ENCODE peak calls at places on chromosomes 13 and 19, in five cellular contexts. One of them, this sample, is unnamed.

GRCh38 chr13:20191311-20191901 is 1.3 kb downstream of the GJB2 start:
- DNase-seq in colonic mucosa: peak; percentile 86
- DNase-seq in uterus: no peak
- DNase-seq in fibroblast of mammary gland: peak; percentile 83
- DNase-seq in BJ: no peak
- DNase-seq in this sample: no peak

GRCh38 chr13:100423375-100423774 is 165.2 kb downstream of the GGACT start:
- DNase-seq in colonic mucosa: no peak
- DNase-seq in fibroblast of mammary gland: peak; percentile 46
- DNase-seq in uterus: no peak
- DNase-seq in BJ: no peak
- DNase-seq in this sample: no peak

GRCh38 chr19:9721861-9722260 is 46.7 kb downstream of the ZNF846 start:
- DNase-seq in fibroblast of mammary gland: no peak
- DNase-seq in colonic mucosa: no peak
- DNase-seq in uterus: no peak
- DNase-seq in BJ: no peak
- DNase-seq in this sample: no peak

GRCh38 chr19:22532388-22533310 is 101.5 kb upstream of the ZNF492 start:
- DNase-seq in BJ: no peak
- DNase-seq in fibroblast of mammary gland: no peak
- DNase-seq in colonic mucosa: peak; percentile 32
- DNase-seq in uterus: peak; percentile 96
- DNase-seq in this sample: no peak

GRCh38 chr19:38729653-38730469 is 14.4 kb downstream of the CAPN12 start:
- DNase-seq in uterus: peak; percentile 57
- DNase-seq in fibroblast of mammary gland: peak; percentile 45
- DNase-seq in BJ: no peak
- DNase-seq in colonic mucosa: peak; percentile 77
- DNase-seq in this sample: peak; percentile 87

GRCh38 chr13:111283991-111284390 is 36.5 kb upstream of the TEX29 start:
- DNase-seq in colonic mucosa: no peak
- DNase-seq in uterus: no peak
- DNase-seq in fibroblast of mammary gland: no peak
- DNase-seq in BJ: no peak
- DNase-seq in this sample: no peak

GRCh38 chr13:57932071-57932470 is 300.5 kb downstream of the PCDH17 start:
- DNase-seq in fibroblast of mammary gland: no peak
- DNase-seq in uterus: no peak
- DNase-seq in BJ: no peak
- DNase-seq in colonic mucosa: no peak
- DNase-seq in this sample: no peak

GRCh38 chr13:102400619-102401125 is 1.2 kb downstream of the FGF14 start:
- DNase-seq in uterus: peak; percentile 17
- DNase-seq in fibroblast of mammary gland: peak; percentile 42
- DNase-seq in BJ: no peak
- DNase-seq in colonic mucosa: no peak
- DNase-seq in this sample: no peak

GRCh38 chr13:80037505-80037888 is 303.4 kb downstream of the SPRY2 start:
- DNase-seq in BJ: peak; percentile 62
- DNase-seq in fibroblast of mammary gland: peak; percentile 96
- DNase-seq in colonic mucosa: no peak
- DNase-seq in uterus: no peak
- DNase-seq in this sample: no peak

GRCh38 chr19:6611441-6611852 is 20.5 kb upstream of the CD70 start:
- DNase-seq in colonic mucosa: no peak
- DNase-seq in uterus: no peak
- DNase-seq in fibroblast of mammary gland: no peak
- DNase-seq in BJ: no peak
- DNase-seq in this sample: no peak

GRCh38 chr19:17687141-17687856 is 855 bp downstream of the UNC13A start:
- DNase-seq in colonic mucosa: no peak
- DNase-seq in fibroblast of mammary gland: no peak
- DNase-seq in BJ: no peak
- DNase-seq in uterus: no peak
- DNase-seq in this sample: no peak

GRCh38 chr13:87656311-87656710 is 14.9 kb upstream of the SLITRK5 start:
- DNase-seq in uterus: no peak
- DNase-seq in fibroblast of mammary gland: peak; percentile 7
- DNase-seq in BJ: no peak
- DNase-seq in colonic mucosa: no peak
- DNase-seq in this sample: no peak

GRCh38 chr19:32828643-32829344 is 40.8 kb downstream of the SLC7A9 start:
- DNase-seq in uterus: no peak
- DNase-seq in BJ: no peak
- DNase-seq in colonic mucosa: no peak
- DNase-seq in fibroblast of mammary gland: no peak
- DNase-seq in this sample: no peak

GRCh38 chr13:98429531-98429930 is 147.4 kb downstream of the STK24 start:
- DNase-seq in colonic mucosa: no peak
- DNase-seq in fibroblast of mammary gland: no peak
- DNase-seq in BJ: no peak
- DNase-seq in uterus: no peak
- DNase-seq in this sample: no peak

GRCh38 chr19:29967623-29968022 is 25.6 kb downstream of the URI1 start:
- DNase-seq in fibroblast of mammary gland: peak; percentile 72
- DNase-seq in BJ: no peak
- DNase-seq in uterus: no peak
- DNase-seq in colonic mucosa: no peak
- DNase-seq in this sample: no peak

GRCh38 chr19:17137417-17137816 is 61.8 kb downstream of the MYO9B start:
- DNase-seq in BJ: no peak
- DNase-seq in fibroblast of mammary gland: no peak
- DNase-seq in colonic mucosa: peak; percentile 25
- DNase-seq in uterus: peak; percentile 34
- DNase-seq in this sample: no peak

GRCh38 chr13:79435549-79435948 is 29.5 kb upstream of the RBM26 start:
- DNase-seq in BJ: peak; percentile 64
- DNase-seq in fibroblast of mammary gland: peak; percentile 53
- DNase-seq in colonic mucosa: no peak
- DNase-seq in uterus: no peak
- DNase-seq in this sample: no peak

GRCh38 chr19:29259153-29259552 is 46.2 kb upstream of the UQCRFS1 start:
- DNase-seq in fibroblast of mammary gland: peak; percentile 12
- DNase-seq in BJ: no peak
- DNase-seq in uterus: no peak
- DNase-seq in colonic mucosa: no peak
- DNase-seq in this sample: peak; percentile 40

GRCh38 chr13:28059214-28059613 is 41.2 kb downstream of the FLT3 start:
- DNase-seq in fibroblast of mammary gland: peak; percentile 38
- DNase-seq in BJ: no peak
- DNase-seq in uterus: no peak
- DNase-seq in colonic mucosa: peak; percentile 57
- DNase-seq in this sample: peak; percentile 71

DNA sequence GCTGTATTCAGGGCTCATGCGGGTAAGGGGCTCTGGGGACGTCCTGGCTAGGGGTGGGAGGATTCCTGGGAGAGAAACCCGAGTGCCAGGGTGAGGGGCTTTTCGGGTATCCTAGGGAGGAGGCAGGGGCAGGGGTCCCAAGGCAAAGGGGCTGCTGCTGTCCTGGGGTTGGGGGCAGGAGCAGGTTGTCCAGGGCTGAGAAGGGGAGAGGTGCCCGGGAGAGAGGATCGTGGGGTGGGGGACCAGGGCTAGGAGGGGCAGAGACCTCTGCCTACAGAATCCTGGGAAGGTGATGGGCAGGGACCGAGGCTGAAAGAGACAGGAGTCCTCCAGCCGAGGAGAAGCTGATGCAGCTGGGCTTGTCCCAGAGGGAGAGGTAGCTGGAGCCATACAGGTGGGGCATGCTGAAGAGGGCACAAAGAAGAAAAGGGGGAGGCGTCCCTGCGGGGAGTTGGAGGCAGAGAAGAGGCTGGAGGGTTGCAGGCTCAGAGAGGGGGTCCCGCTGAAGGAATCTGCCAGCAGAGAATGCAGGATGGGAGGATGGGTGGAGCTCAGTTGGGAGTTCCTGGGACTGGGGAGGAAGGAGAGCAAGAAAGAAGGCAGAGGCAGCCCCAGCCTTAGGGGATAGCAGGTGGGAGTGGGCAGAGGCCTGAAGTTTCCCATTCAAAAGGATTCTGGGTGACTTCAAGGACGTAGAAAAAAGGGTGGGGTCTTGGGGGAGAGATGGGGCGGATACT is 569 bp downstream of the CYP2S1 start:
- DNase-seq in BJ: no peak
- DNase-seq in colonic mucosa: no peak
- DNase-seq in uterus: no peak
- DNase-seq in fibroblast of mammary gland: no peak
- DNase-seq in this sample: no peak
- H3K4me3 ChIP-seq in BJ: peak overlapping the region; percentile 32
- H3K4me3 ChIP-seq in colonic mucosa: peak overlapping the region; percentile 71
- H3K4me3 ChIP-seq in uterus: no peak overlapping the region
- H3K4me3 ChIP-seq in fibroblast of mammary gland: no peak overlapping the region
- H3K4me3 ChIP-seq in this sample: peak overlapping the region; percentile 85

GRCh38 chr19:12825259-12826131 is 8.9 kb downstream of the RTBDN start:
- DNase-seq in colonic mucosa: no peak
- DNase-seq in BJ: no peak
- DNase-seq in fibroblast of mammary gland: no peak
- DNase-seq in uterus: no peak
- DNase-seq in this sample: peak; percentile 55
- H3K4me3 ChIP-seq in colonic mucosa: no peak overlapping the region
- H3K4me3 ChIP-seq in BJ: no peak overlapping the region
- H3K4me3 ChIP-seq in fibroblast of mammary gland: no peak overlapping the region
- H3K4me3 ChIP-seq in uterus: no peak overlapping the region
- H3K4me3 ChIP-seq in this sample: no peak overlapping the region

GRCh38 chr19:55373993-55374757 is 2.5 kb upstream of the TMEM190 start:
- DNase-seq in uterus: no peak
- DNase-seq in colonic mucosa: no peak
- DNase-seq in fibroblast of mammary gland: peak; percentile 44
- DNase-seq in BJ: no peak
- DNase-seq in this sample: peak; percentile 49
- H3K4me3 ChIP-seq in uterus: no peak overlapping the region
- H3K4me3 ChIP-seq in colonic mucosa: no peak overlapping the region
- H3K4me3 ChIP-seq in fibroblast of mammary gland: no peak overlapping the region
- H3K4me3 ChIP-seq in BJ: no peak overlapping the region
- H3K4me3 ChIP-seq in this sample: peak overlapping the region; percentile 18

GRCh38 chr19:49931293-49932040 is 2.2 kb upstream of the NUP62 start:
- DNase-seq in fibroblast of mammary gland: no peak
- DNase-seq in uterus: no peak
- DNase-seq in BJ: no peak
- DNase-seq in colonic mucosa: no peak
- DNase-seq in this sample: no peak

GRCh38 chr19:49932041-49932451 is 2.7 kb upstream of the NUP62 start:
- DNase-seq in fibroblast of mammary gland: no peak
- DNase-seq in uterus: no peak
- DNase-seq in BJ: no peak
- DNase-seq in colonic mucosa: no peak
- DNase-seq in this sample: no peak

GRCh38 chr19:49933643-49934042 is 4.3 kb upstream of the NUP62 start:
- DNase-seq in fibroblast of mammary gland: no peak
- DNase-seq in uterus: no peak
- DNase-seq in colonic mucosa: no peak
- DNase-seq in BJ: no peak
- DNase-seq in this sample: no peak

GRCh38 chr19:49930483-49931011 is 1.2 kb upstream of the NUP62 start:
- DNase-seq in fibroblast of mammary gland: peak; percentile 42
- DNase-seq in BJ: no peak
- DNase-seq in colonic mucosa: peak; percentile 36
- DNase-seq in uterus: peak; percentile 57
- DNase-seq in this sample: no peak

GRCh38 chr19:49932731-49933131 is 3.4 kb upstream of the NUP62 start:
- DNase-seq in uterus: no peak
- DNase-seq in BJ: no peak
- DNase-seq in fibroblast of mammary gland: no peak
- DNase-seq in colonic mucosa: no peak
- DNase-seq in this sample: no peak
- H3K4me3 ChIP-seq in uterus: no peak overlapping the region
- H3K4me3 ChIP-seq in BJ: no peak overlapping the region
- H3K4me3 ChIP-seq in fibroblast of mammary gland: no peak overlapping the region
- H3K4me3 ChIP-seq in colonic mucosa: no peak overlapping the region
- H3K4me3 ChIP-seq in this sample: no peak overlapping the region

DNA sequence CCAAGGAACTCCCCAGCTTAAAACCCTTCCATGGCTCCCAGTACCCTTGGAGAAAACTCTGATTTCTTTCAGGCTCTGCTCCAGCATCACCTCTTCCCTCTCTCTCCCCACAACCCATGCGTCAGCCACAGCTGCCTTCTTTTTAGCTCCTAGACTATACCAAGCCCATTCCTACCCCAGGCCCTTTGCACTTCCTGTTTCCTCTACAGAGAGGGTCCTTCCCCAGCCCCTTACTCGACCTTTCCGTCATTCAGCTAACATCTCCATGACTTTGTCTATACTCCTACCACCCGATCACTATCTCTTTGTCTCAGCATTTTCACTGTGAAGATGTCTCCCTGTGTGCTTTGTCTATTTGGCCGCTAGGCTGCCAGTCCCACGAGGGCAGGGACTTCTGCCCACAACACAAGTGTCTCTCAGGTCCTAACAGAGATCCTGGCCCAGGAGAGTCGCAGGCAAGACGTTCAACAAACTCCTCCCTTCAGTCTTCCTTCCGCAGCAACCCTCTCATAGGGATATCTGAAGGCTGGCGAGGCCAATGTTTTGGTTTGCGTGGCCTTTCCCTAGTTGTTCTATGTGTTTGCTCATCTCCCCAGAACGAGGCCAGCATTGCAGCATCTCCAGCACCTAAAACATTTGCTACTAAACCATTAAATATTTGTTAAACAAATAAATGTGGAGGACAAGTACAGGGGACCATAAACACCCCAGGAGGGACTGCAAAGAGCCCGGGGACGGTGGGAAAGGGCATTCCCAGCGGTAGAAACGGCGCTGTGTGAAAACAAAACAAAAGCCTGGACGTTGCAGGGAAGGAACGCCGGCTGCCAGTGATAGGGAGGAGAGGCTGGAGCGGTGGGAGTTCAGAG is 816 bp downstream of the CCNP start:
- DNase-seq in fibroblast of mammary gland: peak; percentile 24
- DNase-seq in colonic mucosa: no peak
- DNase-seq in uterus: no peak
- DNase-seq in BJ: no peak
- DNase-seq in this sample: no peak
- H3K4me3 ChIP-seq in fibroblast of mammary gland: peak overlapping the region; percentile 13
- H3K4me3 ChIP-seq in colonic mucosa: peak overlapping the region; percentile 6
- H3K4me3 ChIP-seq in uterus: peak overlapping the region; percentile 9
- H3K4me3 ChIP-seq in BJ: peak overlapping the region; percentile 32
- H3K4me3 ChIP-seq in this sample: peak overlapping the region; percentile 41

DNA sequence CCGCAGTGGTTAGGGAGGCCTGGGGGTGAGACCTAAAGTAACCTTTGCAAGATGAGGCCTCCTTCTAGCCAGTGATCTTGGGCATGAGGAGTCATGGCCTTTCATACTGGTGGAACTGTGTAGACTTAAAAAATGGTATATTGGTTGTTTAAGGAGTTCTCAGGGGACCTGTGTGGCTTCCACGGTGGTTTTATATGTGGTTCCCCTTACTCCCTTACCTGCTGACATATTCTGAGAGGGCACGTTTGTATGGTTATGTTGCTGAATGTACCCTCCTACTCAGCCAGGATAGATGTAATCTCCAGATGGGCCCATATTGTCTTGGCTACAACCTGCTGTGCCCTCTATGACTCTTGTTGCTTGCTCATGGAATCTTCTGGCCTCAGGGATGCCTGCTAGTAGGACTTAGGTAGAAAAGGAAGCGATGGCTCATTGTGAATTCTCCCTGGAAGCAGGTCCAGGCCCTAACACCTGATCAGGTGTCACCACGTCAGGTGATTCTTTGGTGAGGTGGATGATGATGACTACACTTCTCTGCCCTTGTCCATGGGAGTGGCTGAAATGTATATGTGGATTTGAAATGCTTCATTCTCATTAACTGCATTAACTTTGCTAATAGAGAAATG is 1.8 kb downstream of the ZNF460 start:
- DNase-seq in BJ: no peak
- DNase-seq in fibroblast of mammary gland: no peak
- DNase-seq in colonic mucosa: no peak
- DNase-seq in uterus: no peak
- DNase-seq in this sample: no peak
- H3K4me3 ChIP-seq in BJ: peak overlapping the region; percentile 7
- H3K4me3 ChIP-seq in fibroblast of mammary gland: peak overlapping the region; percentile 21
- H3K4me3 ChIP-seq in colonic mucosa: no peak overlapping the region
- H3K4me3 ChIP-seq in uterus: no peak overlapping the region
- H3K4me3 ChIP-seq in this sample: peak overlapping the region; percentile 2

GRCh38 chr19:49579193-49579592 is 1.2 kb downstream of the NOSIP start:
- DNase-seq in BJ: no peak
- DNase-seq in uterus: no peak
- DNase-seq in colonic mucosa: no peak
- DNase-seq in fibroblast of mammary gland: no peak
- DNase-seq in this sample: no peak
- H3K4me3 ChIP-seq in BJ: no peak overlapping the region
- H3K4me3 ChIP-seq in uterus: no peak overlapping the region
- H3K4me3 ChIP-seq in colonic mucosa: peak overlapping the region; percentile 71
- H3K4me3 ChIP-seq in fibroblast of mammary gland: peak overlapping the region; percentile 99
- H3K4me3 ChIP-seq in this sample: peak overlapping the region; percentile 99

This sample was measured in Caco-2.